ENCODE peak calls at places on chromosomes 12 and 14, in six cellular contexts. One of them, this sample, is unnamed.

GRCh38 chr12:69744109-69744508 is 5.4 kb downstream of the RAB3IP start:
- DNase-seq in AG09319: no peak
- DNase-seq in stomach: no peak
- DNase-seq in GM20000: no peak
- DNase-seq in cardiac fibroblast: no peak
- DNase-seq in AG04450: no peak
- DNase-seq in this sample: no peak

GRCh38 chr14:38127356-38127755 is 80.3 kb upstream of the SSTR1 start:
- DNase-seq in cardiac fibroblast: no peak
- DNase-seq in AG04450: no peak
- DNase-seq in stomach: no peak
- DNase-seq in GM20000: no peak
- DNase-seq in AG09319: no peak
- DNase-seq in this sample: no peak

GRCh38 chr12:102120886-102121285 is 903 bp downstream of the PARPBP start:
- DNase-seq in AG04450: no peak
- DNase-seq in cardiac fibroblast: peak
- DNase-seq in GM20000: peak
- DNase-seq in stomach: no peak
- DNase-seq in AG09319: no peak
- DNase-seq in this sample: no peak

GRCh38 chr12:84632556-84632955 is 280.0 kb downstream of the SLC6A15 start:
- DNase-seq in AG09319: no peak
- DNase-seq in cardiac fibroblast: no peak
- DNase-seq in AG04450: no peak
- DNase-seq in stomach: no peak
- DNase-seq in GM20000: no peak
- DNase-seq in this sample: no peak

GRCh38 chr12:111584959-111585358 is 14.2 kb downstream of the ATXN2 start:
- DNase-seq in AG09319: no peak
- DNase-seq in GM20000: no peak
- DNase-seq in stomach: no peak
- DNase-seq in cardiac fibroblast: no peak
- DNase-seq in AG04450: no peak
- DNase-seq in this sample: no peak

GRCh38 chr14:89973234-89973823 is 17.6 kb downstream of the TDP1 start:
- DNase-seq in AG04450: peak
- DNase-seq in GM20000: peak
- DNase-seq in AG09319: no peak
- DNase-seq in stomach: peak
- DNase-seq in cardiac fibroblast: peak
- DNase-seq in this sample: peak

GRCh38 chr14:91708795-91709194 is 23.1 kb downstream of the CATSPERB start:
- DNase-seq in GM20000: peak
- DNase-seq in stomach: no peak
- DNase-seq in AG04450: no peak
- DNase-seq in cardiac fibroblast: no peak
- DNase-seq in AG09319: no peak
- DNase-seq in this sample: no peak

GRCh38 chr14:61698216-61698980 is 3.1 kb downstream of the HIF1A start:
- DNase-seq in AG09319: no peak
- DNase-seq in cardiac fibroblast: peak
- DNase-seq in GM20000: no peak
- DNase-seq in AG04450: no peak
- DNase-seq in stomach: no peak
- DNase-seq in this sample: no peak

GRCh38 chr12:91643763-91644162 is 461.1 kb upstream of the DCN start:
- DNase-seq in stomach: no peak
- DNase-seq in GM20000: no peak
- DNase-seq in AG09319: no peak
- DNase-seq in cardiac fibroblast: no peak
- DNase-seq in AG04450: no peak
- DNase-seq in this sample: no peak

GRCh38 chr14:26395726-26396125 is 202.1 kb downstream of the NOVA1 start:
- DNase-seq in AG04450: no peak
- DNase-seq in stomach: no peak
- DNase-seq in GM20000: no peak
- DNase-seq in AG09319: no peak
- DNase-seq in cardiac fibroblast: no peak
- DNase-seq in this sample: no peak

GRCh38 chr12:116659771-116660481 is 77.9 kb downstream of the SPRING1 start:
- DNase-seq in AG09319: no peak
- DNase-seq in GM20000: no peak
- DNase-seq in AG04450: no peak
- DNase-seq in cardiac fibroblast: no peak
- DNase-seq in stomach: peak
- DNase-seq in this sample: no peak

GRCh38 chr14:76844223-76844622 is 18.0 kb downstream of the LRRC74A start:
- DNase-seq in AG04450: no peak
- DNase-seq in cardiac fibroblast: peak
- DNase-seq in AG09319: no peak
- DNase-seq in GM20000: no peak
- DNase-seq in stomach: peak
- DNase-seq in this sample: no peak

GRCh38 chr14:102749833-102750775 is 27.1 kb upstream of the TRAF3 start:
- DNase-seq in GM20000: no peak
- DNase-seq in cardiac fibroblast: no peak
- DNase-seq in stomach: no peak
- DNase-seq in AG04450: no peak
- DNase-seq in AG09319: no peak
- DNase-seq in this sample: no peak

DNA sequence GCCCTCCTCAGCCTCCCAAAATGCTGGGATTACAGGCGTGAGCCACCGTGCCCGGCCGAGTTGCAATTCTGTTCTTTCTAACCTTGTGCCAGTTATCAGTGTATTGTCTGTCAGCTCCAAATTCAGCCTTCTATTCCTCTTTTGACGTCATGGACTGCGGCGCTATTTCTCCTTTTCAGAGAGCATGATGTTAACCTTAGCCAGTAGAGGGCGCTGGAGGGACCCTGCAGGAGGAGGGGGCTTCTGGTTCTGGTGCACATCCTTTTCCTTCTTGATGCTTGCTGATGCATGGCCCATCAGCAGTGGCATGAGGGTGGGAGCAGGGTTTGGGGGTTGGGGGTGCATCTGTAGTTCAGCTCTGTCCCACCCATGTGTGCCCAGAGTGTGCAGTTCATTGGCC is 179.3 kb upstream of the RMST start:
- DNase-seq in AG09319: no peak
- DNase-seq in cardiac fibroblast: no peak
- DNase-seq in GM20000: no peak
- DNase-seq in stomach: no peak
- DNase-seq in AG04450: no peak
- DNase-seq in this sample: no peak
- TF ChIP-seq CTCF in AG09319: no peak
- TF ChIP-seq CTCF in cardiac fibroblast: no peak
- TF ChIP-seq CTCF in GM20000: peak
- TF ChIP-seq CTCF in stomach: no peak
- TF ChIP-seq CTCF in AG04450: no peak
- TF ChIP-seq CTCF in this sample: no peak

DNA sequence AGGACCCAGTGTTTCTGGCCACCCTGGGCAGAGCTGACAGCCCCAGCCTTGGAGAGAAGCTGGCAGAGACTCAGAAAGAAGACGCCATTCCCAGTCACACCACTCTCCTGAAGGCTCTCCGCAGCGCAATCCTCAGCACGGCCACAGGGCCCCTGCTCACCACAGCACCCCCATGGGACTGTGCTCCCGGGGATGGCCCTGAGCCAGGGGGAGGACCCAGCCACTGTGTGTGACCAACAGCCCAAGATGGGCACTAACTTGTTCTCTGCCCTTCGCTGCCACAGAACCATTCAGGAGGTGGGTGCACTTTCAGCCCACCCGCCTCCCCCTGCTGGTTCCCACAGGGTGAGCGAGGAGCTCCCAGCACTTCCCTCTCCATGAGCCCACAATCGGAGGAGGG is 57.1 kb downstream of the CCNK start:
- DNase-seq in GM20000: no peak
- DNase-seq in stomach: no peak
- DNase-seq in cardiac fibroblast: peak
- DNase-seq in AG09319: no peak
- DNase-seq in AG04450: no peak
- DNase-seq in this sample: no peak
- TF ChIP-seq CTCF in GM20000: no peak
- TF ChIP-seq CTCF in stomach: no peak
- TF ChIP-seq CTCF in cardiac fibroblast: peak
- TF ChIP-seq CTCF in AG09319: no peak
- TF ChIP-seq CTCF in AG04450: peak
- TF ChIP-seq CTCF in this sample: no peak

GRCh38 chr12:64943686-64944085 is 119.2 kb downstream of the TBC1D30 start:
- DNase-seq in AG04450: peak
- DNase-seq in GM20000: no peak
- DNase-seq in AG09319: no peak
- DNase-seq in stomach: no peak
- DNase-seq in cardiac fibroblast: peak
- DNase-seq in this sample: peak

GRCh38 chr12:64937466-64937865 is 113.0 kb downstream of the TBC1D30 start:
- DNase-seq in AG09319: no peak
- DNase-seq in stomach: no peak
- DNase-seq in AG04450: no peak
- DNase-seq in cardiac fibroblast: no peak
- DNase-seq in GM20000: no peak
- DNase-seq in this sample: no peak

DNA sequence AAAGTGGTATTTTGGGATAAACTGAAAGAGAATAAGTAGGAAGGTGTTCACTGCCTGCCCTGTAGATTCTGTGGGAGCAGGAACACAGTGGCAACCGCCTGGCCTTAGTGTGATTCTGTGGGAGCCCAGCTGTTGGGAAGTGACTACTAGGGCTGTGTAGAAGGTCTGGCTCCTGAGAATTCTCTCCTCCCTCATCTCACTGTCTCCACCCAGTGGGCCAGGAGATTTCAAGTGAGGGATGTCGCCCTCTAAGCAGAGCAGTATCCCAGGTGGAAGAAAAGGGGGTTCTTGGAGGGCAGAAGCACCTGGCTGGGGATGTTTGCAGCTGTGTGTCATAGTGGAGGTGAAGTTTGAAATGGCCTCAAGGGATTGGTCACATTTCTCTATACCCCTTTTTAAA is 113.7 kb downstream of the TBC1D30 start:
- DNase-seq in AG04450: no peak
- DNase-seq in cardiac fibroblast: no peak
- DNase-seq in AG09319: no peak
- DNase-seq in GM20000: no peak
- DNase-seq in stomach: no peak
- DNase-seq in this sample: no peak
- TF ChIP-seq CTCF in AG04450: no peak
- TF ChIP-seq CTCF in cardiac fibroblast: no peak
- TF ChIP-seq CTCF in AG09319: no peak
- TF ChIP-seq CTCF in GM20000: no peak
- TF ChIP-seq CTCF in stomach: no peak
- TF ChIP-seq CTCF in this sample: no peak

GRCh38 chr14:32494566-32495434 is 165.7 kb downstream of the AKAP6 start:
- DNase-seq in stomach: no peak
- DNase-seq in AG04450: no peak
- DNase-seq in cardiac fibroblast: no peak
- DNase-seq in AG09319: no peak
- DNase-seq in GM20000: no peak
- DNase-seq in this sample: no peak
- TF ChIP-seq CTCF in stomach: no peak
- TF ChIP-seq CTCF in AG04450: no peak
- TF ChIP-seq CTCF in cardiac fibroblast: no peak
- TF ChIP-seq CTCF in AG09319: no peak
- TF ChIP-seq CTCF in GM20000: no peak
- TF ChIP-seq CTCF in this sample: no peak

GRCh38 chr12:47408171-47408871 is 297.5 kb downstream of the RPAP3 start:
- DNase-seq in AG09319: no peak
- DNase-seq in AG04450: no peak
- DNase-seq in stomach: no peak
- DNase-seq in GM20000: peak
- DNase-seq in cardiac fibroblast: no peak
- DNase-seq in this sample: no peak
- TF ChIP-seq CTCF in AG09319: no peak
- TF ChIP-seq CTCF in AG04450: peak
- TF ChIP-seq CTCF in stomach: no peak
- TF ChIP-seq CTCF in GM20000: peak
- TF ChIP-seq CTCF in cardiac fibroblast: peak
- TF ChIP-seq CTCF in this sample: no peak

GRCh38 chr14:57275023-57275664 is 6.4 kb downstream of the AP5M1 start:
- DNase-seq in cardiac fibroblast: no peak
- DNase-seq in stomach: no peak
- DNase-seq in AG09319: no peak
- DNase-seq in GM20000: no peak
- DNase-seq in AG04450: no peak
- DNase-seq in this sample: no peak
- TF ChIP-seq CTCF in cardiac fibroblast: no peak
- TF ChIP-seq CTCF in stomach: no peak
- TF ChIP-seq CTCF in AG09319: no peak
- TF ChIP-seq CTCF in GM20000: no peak
- TF ChIP-seq CTCF in AG04450: no peak
- TF ChIP-seq CTCF in this sample: no peak

DNA sequence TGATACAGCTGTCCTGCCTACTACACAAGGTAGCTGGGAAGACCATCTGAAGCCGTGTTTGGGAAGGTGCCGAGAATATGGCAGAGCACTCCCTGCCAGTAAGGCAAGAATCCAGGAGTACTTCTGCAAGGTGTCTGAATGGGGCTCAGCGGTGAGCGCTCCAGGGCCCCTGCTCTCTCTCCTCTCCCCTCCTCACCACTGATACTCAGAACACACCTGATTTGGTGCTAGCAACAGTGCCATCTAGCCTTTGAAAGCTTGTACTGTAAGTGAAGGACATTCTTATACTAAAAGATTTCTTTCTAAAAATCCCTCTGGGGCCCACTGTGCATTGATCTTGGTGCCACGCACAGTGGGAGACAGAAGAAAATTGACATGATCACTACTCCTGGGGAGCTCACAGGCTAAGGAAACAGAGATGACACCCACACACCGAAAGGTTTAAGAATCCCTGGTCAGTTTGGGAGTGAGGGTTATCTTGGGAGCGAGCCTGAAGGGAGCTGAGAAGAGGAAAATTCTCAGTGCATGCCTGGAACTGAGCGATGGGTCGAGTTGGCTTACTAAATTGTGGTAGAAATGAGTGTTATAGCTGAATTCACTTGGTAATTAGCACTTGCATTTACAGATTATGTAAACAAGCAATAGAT is 216.9 kb downstream of the NTF3 start:
- DNase-seq in stomach: no peak
- DNase-seq in cardiac fibroblast: peak
- DNase-seq in AG04450: peak
- DNase-seq in GM20000: no peak
- DNase-seq in AG09319: no peak
- DNase-seq in this sample: no peak
- TF ChIP-seq CTCF in stomach: no peak
- TF ChIP-seq CTCF in cardiac fibroblast: no peak
- TF ChIP-seq CTCF in AG04450: peak
- TF ChIP-seq CTCF in GM20000: no peak
- TF ChIP-seq CTCF in AG09319: peak
- TF ChIP-seq CTCF in this sample: peak

This sample was measured in AG09309.